ENCODE peak calls at places on chromosomes 13 and 19, in seven cellular contexts. L, R, K, C, U, Y and J are unnamed samples.

GRCh38 chr13:93765056-93765455 is 538.4 kb downstream of the GPC6 start:
- DNase-seq in Y (no peak), K (peak; percentile 69), R (no peak), C (no peak), U (no peak), L (no peak), J (no peak)

GRCh38 chr19:55437410-55437809 is 5.7 kb downstream of the SHISA7 start:
- DNase-seq in L (peak; percentile 52), Y (no peak), U (peak; percentile 65), K (peak; percentile 63), R (peak; percentile 55), C (no peak), J (peak; percentile 81)

GRCh38 chr19:7751157-7751783 is 3.9 kb upstream of the CD209 start:
- DNase-seq in L (no peak), R (no peak), U (no peak), C (no peak), Y (no peak), K (no peak), J (no peak)

GRCh38 chr13:102422690-102423089 is 20.8 kb upstream of the FGF14 start:
- DNase-seq in C (no peak), K (no peak), Y (no peak), R (no peak), U (no peak), L (no peak), J (no peak)

GRCh38 chr19:42471554-42472249 is 29.0 kb upstream of the CXCL17 start:
- DNase-seq in U (no peak), C (no peak), Y (no peak), K (no peak), L (no peak), R (peak; percentile 46), J (peak; percentile 61)

GRCh38 chr13:92612892-92613291 is 613.7 kb upstream of the GPC6 start:
- DNase-seq in U (no peak), Y (no peak), C (no peak), K (no peak), L (no peak), R (no peak), J (no peak)

GRCh38 chr13:85729296-85729695 is 69.9 kb downstream of the SLITRK6 start:
- DNase-seq in R (no peak), C (no peak), Y (no peak), K (peak; percentile 3), L (no peak), U (no peak), J (no peak)

GRCh38 chr19:12580180-12580694 is 29.0 kb upstream of the ZNF564 start:
- DNase-seq in L (no peak), U (no peak), K (no peak), R (no peak), C (peak; percentile 14), Y (no peak), J (no peak)

GRCh38 chr13:99151516-99151915 is 49.1 kb upstream of the UBAC2 start:
- DNase-seq in C (peak; percentile 32), K (peak; percentile 65), L (no peak), Y (no peak), U (no peak), R (no peak), J (no peak)

GRCh38 chr19:36215276-36216171 is 618 bp downstream of the ZNF146 start:
- DNase-seq in K (peak; percentile 45), Y (no peak), R (no peak), U (peak; percentile 7), L (no peak), C (no peak), J (no peak)

GRCh38 chr13:101025519-101025918 is 350.9 kb upstream of the TMTC4 start:
- DNase-seq in C (no peak), K (no peak), L (no peak), R (no peak), Y (no peak), U (no peak), J (no peak)

GRCh38 chr19:16379521-16380313 is 55.1 kb downstream of the KLF2 start:
- DNase-seq in L (peak; percentile 8), Y (no peak), C (no peak), R (no peak), U (no peak), K (no peak), J (no peak)

GRCh38 chr13:100443998-100444328 is 144.6 kb downstream of the GGACT start:
- DNase-seq in Y (no peak), R (no peak), L (no peak), K (no peak), C (no peak), U (no peak), J (no peak)

GRCh38 chr13:81058211-81058915 is 717.4 kb upstream of the SPRY2 start:
- DNase-seq in U (no peak), Y (no peak), C (no peak), R (no peak), K (no peak), L (no peak), J (no peak)

GRCh38 chr19:4083677-4084546 is 17.2 kb upstream of the ZBTB7A start:
- DNase-seq in C (no peak), U (no peak), L (no peak), Y (no peak), R (peak; percentile 89), K (no peak), J (peak; percentile 66)

GRCh38 chr13:103145476-103145875 is 79.3 kb upstream of the SLC10A2 start:
- DNase-seq in K (no peak), U (no peak), L (no peak), C (no peak), Y (no peak), R (no peak), J (no peak)

GRCh38 chr19:9872618-9873242 is 37.6 kb downstream of the PIN1 start:
- DNase-seq in K (no peak), L (no peak), Y (no peak), R (no peak), U (no peak), C (no peak), J (no peak)

GRCh38 chr13:98416408-98416807 is 160.5 kb downstream of the STK24 start:
- DNase-seq in R (peak; percentile 93), L (no peak), C (no peak), K (no peak), Y (no peak), U (no peak), J (peak; percentile 15)

GRCh38 chr19:2579678-2580280 is 103.9 kb downstream of the GADD45B start:
- DNase-seq in U (no peak), R (no peak), Y (peak; percentile 63), K (no peak), L (no peak), C (no peak), J (no peak)

GRCh38 chr13:100130092-100130491 is 41.2 kb downstream of the PCCA start:
- DNase-seq in C (no peak), K (peak; percentile 18), U (no peak), R (no peak), L (no peak), Y (no peak), J (no peak)

GRCh38 chr13:106151056-106151699 is 384.3 kb downstream of the EFNB2 start:
- DNase-seq in R (no peak), C (peak; percentile 79), L (no peak), K (peak; percentile 93), U (no peak), Y (no peak), J (peak; percentile 2)

GRCh38 chr13:24146961-24147569 is 13.5 kb upstream of the SPATA13 start:
- DNase-seq in R (no peak), U (no peak), Y (no peak), C (no peak), L (no peak), K (no peak), J (no peak)

GRCh38 chr13:97768134-97768533 is 185.3 kb upstream of the IPO5 start:
- DNase-seq in Y (no peak), C (no peak), U (no peak), K (no peak), L (no peak), R (no peak), J (no peak)

GRCh38 chr19:49182848-49183375 is 25.3 kb downstream of the TRPM4 start:
- DNase-seq in U (no peak), R (no peak), C (no peak), Y (no peak), L (no peak), K (no peak), J (no peak)

GRCh38 chr13:111539791-111540446 is 219.5 kb downstream of the TEX29 start:
- DNase-seq in R (no peak), K (no peak), U (no peak), C (no peak), L (no peak), Y (no peak), J (no peak)
- TF ChIP-seq CTCF in R (no peak), K (no peak), U (no peak), C (no peak), L (no peak), Y (no peak), J (no peak)

DNA sequence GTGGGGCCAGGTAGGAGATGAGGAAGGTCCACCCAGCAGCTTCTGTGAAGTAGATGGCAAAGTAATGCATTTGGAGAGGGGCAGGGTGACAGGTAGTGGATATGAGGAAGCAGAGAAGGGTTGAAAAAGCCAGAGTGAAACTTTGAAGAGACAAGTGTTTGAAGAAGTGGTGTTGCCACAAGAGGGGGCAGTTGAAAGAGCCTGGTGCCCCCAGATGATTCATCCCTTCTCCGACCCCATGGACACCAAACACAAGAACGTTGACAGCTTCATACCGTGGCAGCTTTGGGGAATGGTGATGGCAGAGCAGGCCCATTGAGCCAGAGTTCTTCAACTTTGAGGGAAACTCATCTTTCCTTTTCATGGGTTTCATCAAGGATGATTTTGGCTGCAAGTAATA is 19.9 kb downstream of the IFNL3 start:
- DNase-seq in K (no peak), R (no peak), Y (no peak), L (no peak), C (no peak), U (no peak), J (no peak)
- TF ChIP-seq CTCF in K (no peak), R (no peak), Y (no peak), L (no peak), C (no peak), U (no peak), J (no peak)

GRCh38 chr19:14433454-14434156 is 499 bp downstream of the PKN1 start:
- DNase-seq in U (no peak), Y (no peak), R (peak; percentile 62), C (no peak), K (no peak), L (no peak), J (peak; percentile 60)
- TF ChIP-seq CTCF in U (peak; percentile 35), Y (no peak), R (no peak), C (no peak), K (no peak), L (no peak), J (no peak)

GRCh38 chr13:21670006-21670882 is 629 bp upstream of the FGF9 start:
- DNase-seq in C (no peak), Y (no peak), R (peak; percentile 48), L (peak; percentile 53), U (peak; percentile 67), K (peak; percentile 42), J (peak; percentile 52)
- TF ChIP-seq CTCF in C (no peak), Y (peak; percentile 11), R (no peak), L (no peak), U (peak; percentile 32), K (peak; percentile 8), J (no peak)

GRCh38 chr19:32971715-32972540 is at the start of the genes CEP89 and FAAP24:
- DNase-seq in L (peak; percentile 97), C (peak; percentile 99), K (peak; percentile 100), U (peak; percentile 98), R (peak; percentile 99), Y (peak; percentile 99), J (peak; percentile 99)
- TF ChIP-seq CTCF in L (no peak), C (no peak), K (no peak), U (no peak), R (no peak), Y (no peak), J (no peak)